ENCODE peak calls at places on chromosome 17, in six cellular contexts. V, I, C, O, N and P are unnamed samples.

GRCh38 chr17:55825213-55825612 is 74.4 kb downstream of the PCTP start:
- DNase-seq in I (no peak), V (no peak), O (no peak), C (no peak), N (no peak), P (no peak)

GRCh38 chr17:36001862-36002603 is 680 bp upstream of the CCL15 start:
- DNase-seq in O (no peak), C (no peak), I (no peak), N (no peak), V (no peak), P (no peak)

GRCh38 chr17:2631211-2631610 is 37.8 kb downstream of the PAFAH1B1 start:
- DNase-seq in I (no peak), V (no peak), N (no peak), C (no peak), O (no peak), P (no peak)

GRCh38 chr17:51257150-51258081 is 2.4 kb downstream of the MBTD1 start:
- DNase-seq in C (no peak), I (no peak), O (no peak), N (no peak), V (no peak), P (no peak)

GRCh38 chr17:32931686-32932085 is 3.7 kb downstream of the TMEM98 start:
- DNase-seq in I (no peak), C (no peak), O (no peak), N (no peak), V (no peak), P (no peak)

GRCh38 chr17:35132099-35132498 is 10.0 kb downstream of the NLE1 start:
- DNase-seq in N (no peak), C (no peak), I (no peak), O (no peak), V (no peak), P (no peak)

GRCh38 chr17:61635913-61636432 is 45.0 kb upstream of the NACA2 start:
- DNase-seq in V (no peak), I (no peak), O (no peak), C (no peak), N (no peak), P (no peak)

GRCh38 chr17:12839042-12839441 is 49.7 kb downstream of the ARHGAP44 start:
- DNase-seq in N (no peak), V (no peak), I (no peak), C (no peak), O (no peak), P (no peak)

GRCh38 chr17:9959377-9959981 is 54.4 kb upstream of the RCVRN start:
- DNase-seq in V (no peak), C (no peak), O (peak), N (peak), I (peak), P (peak)

GRCh38 chr17:65278050-65278819 is 141.1 kb downstream of the RGS9 start:
- DNase-seq in V (peak), I (no peak), O (peak), N (no peak), C (no peak), P (peak)

GRCh38 chr17:39972271-39972670 is 8.3 kb upstream of the PSMD3 start:
- DNase-seq in O (no peak), V (no peak), I (no peak), N (no peak), C (no peak), P (no peak)

GRCh38 chr17:16197276-16197675 is 18.1 kb downstream of the NCOR1 start:
- DNase-seq in O (no peak), V (no peak), C (no peak), N (no peak), I (no peak), P (no peak)

GRCh38 chr17:2084766-2085647 is 30.1 kb downstream of the HIC1 start:
- DNase-seq in I (no peak), C (no peak), O (no peak), V (peak), N (peak), P (no peak)

GRCh38 chr17:39261286-39261685 is 35.5 kb upstream of the STAC2 start:
- DNase-seq in I (no peak), C (no peak), V (no peak), O (no peak), N (no peak), P (no peak)

GRCh38 chr17:43769859-43770258 is 8.9 kb downstream of the DUSP3 start:
- DNase-seq in O (no peak), V (no peak), N (no peak), I (no peak), C (no peak), P (no peak)

GRCh38 chr17:34656801-34657200 is 77.4 kb downstream of the TMEM132E start:
- DNase-seq in I (no peak), N (no peak), V (no peak), O (no peak), C (no peak), P (no peak)

GRCh38 chr17:15023589-15023988 is 241.5 kb downstream of the PMP22 start:
- DNase-seq in O (no peak), N (no peak), V (no peak), C (no peak), I (no peak), P (no peak)

GRCh38 chr17:59001158-59001814 is 105.4 kb downstream of the TRIM37 start:
- DNase-seq in I (no peak), N (peak), O (peak), C (peak), V (peak), P (no peak)

GRCh38 chr17:67212716-67213417 is 32.1 kb downstream of the HELZ start:
- DNase-seq in O (no peak), N (no peak), C (no peak), I (no peak), V (no peak), P (peak)

GRCh38 chr17:79478841-79479240 is 132.0 kb downstream of the RBFOX3 start:
- DNase-seq in V (no peak), C (no peak), N (peak), I (no peak), O (no peak), P (no peak)

GRCh38 chr17:40862985-40863733 is 3.9 kb downstream of the KRT12 start:
- DNase-seq in I (no peak), O (peak), C (no peak), V (no peak), N (no peak), P (no peak)

GRCh38 chr17:2025622-2026309 is 632 bp upstream of the RTN4RL1 start:
- DNase-seq in I (peak), V (peak), C (no peak), O (no peak), N (peak), P (peak)

GRCh38 chr17:353838-354234 is 1.2 kb upstream of the RPH3AL start:
- DNase-seq in O (no peak), V (no peak), N (no peak), I (no peak), C (no peak), P (no peak)

GRCh38 chr17:351875-352420 is 659 bp downstream of the RPH3AL start:
- DNase-seq in V (no peak), N (no peak), O (no peak), C (no peak), I (no peak), P (no peak)

GRCh38 chr17:353213-353837 is 718 bp upstream of the RPH3AL start:
- DNase-seq in C (no peak), V (no peak), O (no peak), N (no peak), I (no peak), P (no peak)

GRCh38 chr17:351436-351713 is 1.2 kb downstream of the RPH3AL start:
- DNase-seq in C (no peak), O (no peak), V (no peak), N (no peak), I (no peak), P (no peak)

DNA sequence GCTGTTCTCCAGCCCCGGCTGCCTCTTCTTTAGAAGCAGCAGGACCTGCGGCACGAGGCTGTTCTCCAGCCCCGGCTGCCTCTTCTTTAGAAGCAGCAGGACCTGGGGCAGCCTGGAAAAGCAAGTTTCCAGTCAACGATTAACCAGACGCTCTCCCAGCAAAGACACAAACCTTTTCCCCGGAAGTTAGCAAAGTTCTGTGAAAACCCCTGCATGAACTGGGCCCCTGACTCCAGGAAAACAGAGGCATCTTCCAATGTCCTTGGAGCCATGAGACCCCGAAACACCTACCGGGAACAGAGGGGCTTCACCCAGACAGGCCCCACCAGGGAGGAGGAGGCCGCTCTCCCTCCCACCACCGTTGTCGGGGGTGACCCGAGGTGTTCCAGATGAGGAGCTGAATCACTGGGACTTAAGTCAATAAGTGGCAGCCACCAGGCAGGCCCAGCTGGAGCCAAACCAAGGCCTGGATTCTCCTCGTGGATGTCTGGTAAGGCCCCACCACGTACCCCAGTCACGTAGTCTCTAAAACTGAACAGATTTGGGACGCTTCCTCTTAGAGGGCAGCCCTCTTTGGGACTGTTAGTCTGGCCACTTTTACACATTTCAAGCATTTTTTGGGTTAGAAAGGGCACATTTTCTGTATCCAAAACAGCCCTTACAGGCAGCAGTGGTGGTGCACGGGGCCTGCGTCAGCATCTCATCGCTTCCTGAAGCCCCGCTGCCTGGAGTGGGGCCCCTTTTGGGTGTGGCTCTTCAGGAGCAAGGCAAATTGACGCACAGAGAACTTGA is at the start of gene RPH3AL:
- DNase-seq in O (no peak), C (no peak), V (peak), I (peak), N (no peak), P (no peak)
- TF ChIP-seq POLR2A in O (no peak), C (no peak), V (no peak), I (no peak), N (no peak), P (no peak)

GRCh38 chr17:27352481-27353460 is 58.9 kb downstream of the WSB1 start:
- DNase-seq in O (no peak), V (no peak), C (no peak), I (no peak), N (peak), P (no peak)
- TF ChIP-seq POLR2A in O (no peak), V (no peak), C (no peak), I (no peak), N (no peak), P (no peak)

GRCh38 chr17:74860229-74860998 is 729 bp upstream of the GRIN2C start:
- DNase-seq in I (no peak), C (no peak), V (no peak), O (no peak), N (no peak), P (no peak)
- TF ChIP-seq POLR2A in I (no peak), C (no peak), V (no peak), O (no peak), N (no peak), P (no peak)

DNA sequence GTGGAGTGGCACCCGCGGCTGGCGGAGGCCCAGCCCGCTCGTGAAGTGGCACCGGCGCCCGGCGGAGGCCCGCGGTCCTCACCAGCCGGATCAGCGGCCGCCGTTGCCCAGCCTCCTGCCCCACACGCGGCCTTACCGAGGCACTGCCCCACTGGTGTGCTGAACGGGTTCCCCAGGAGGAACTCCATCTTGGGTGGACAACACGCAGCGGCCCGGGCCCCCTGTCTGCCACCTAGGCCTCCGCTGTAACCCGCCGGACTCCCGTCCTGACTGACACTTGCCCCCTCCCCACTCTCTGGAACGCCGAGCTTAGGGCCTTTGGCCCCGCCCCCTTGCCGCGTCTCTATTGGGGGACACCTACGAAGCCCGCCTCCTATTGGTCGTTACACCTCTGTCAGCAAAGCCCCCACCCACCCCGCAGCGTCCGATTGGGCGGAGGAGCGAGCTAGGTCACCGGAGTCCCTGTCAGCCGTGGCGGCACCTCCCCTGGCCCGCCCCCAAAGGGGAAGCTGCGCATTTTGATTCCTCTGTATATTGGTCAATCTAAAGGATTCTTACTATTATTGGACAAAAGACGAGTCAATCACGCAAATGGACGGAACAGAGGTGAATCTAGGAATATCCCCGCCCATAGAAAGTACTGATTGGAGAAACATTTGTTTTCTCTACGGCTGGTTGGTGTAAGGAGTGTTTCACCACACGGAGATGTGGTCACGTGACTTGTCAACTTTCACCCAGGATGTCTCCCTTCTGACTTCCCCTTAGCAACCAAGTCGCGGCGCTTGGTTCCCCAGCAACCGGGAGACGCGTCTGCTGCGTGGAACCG is at the start of the genes DRC3 and TOM1L2:
- DNase-seq in I (peak), V (peak), C (peak), N (peak), O (peak), P (peak)
- TF ChIP-seq POLR2A in I (peak), V (peak), C (no peak), N (peak), O (peak), P (peak)

DNA sequence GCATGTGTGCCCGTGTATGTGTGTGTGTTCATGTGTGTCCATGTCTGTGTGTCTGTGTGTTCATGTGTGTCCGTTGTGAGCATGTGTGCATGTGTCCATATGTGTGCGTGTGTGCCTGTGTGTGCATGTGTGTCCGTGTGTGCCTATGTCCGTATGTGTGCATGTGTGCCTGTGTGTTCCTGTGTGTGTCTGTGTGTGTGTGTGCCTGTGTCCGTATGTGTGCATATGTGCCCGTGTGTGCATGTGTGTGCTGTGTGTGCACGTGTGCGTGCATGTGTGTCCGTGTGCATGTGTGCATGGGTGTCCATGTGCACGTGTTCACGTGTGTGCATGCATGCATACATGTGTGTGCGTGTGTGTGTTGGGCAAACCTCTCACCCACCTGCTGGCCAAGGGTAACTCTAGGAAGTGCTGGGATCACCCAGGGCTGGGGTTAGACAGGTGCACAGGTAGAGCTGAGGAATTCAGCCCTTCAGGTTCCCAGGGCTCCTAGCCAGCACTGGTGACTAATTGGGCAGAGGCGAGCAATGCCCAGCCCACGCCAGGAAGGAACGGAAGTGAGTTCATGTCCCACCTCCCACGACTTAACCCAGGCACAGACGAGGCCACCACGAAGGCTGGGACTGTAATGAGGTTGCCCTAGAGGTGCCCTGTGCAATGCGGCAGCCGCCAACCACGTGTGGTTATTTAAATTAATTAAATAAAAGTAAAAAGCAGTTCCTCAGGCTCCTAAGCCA is 8.2 kb upstream of the CSNK1D start:
- DNase-seq in N (no peak), C (no peak), I (no peak), V (peak), O (no peak), P (peak)
- TF ChIP-seq POLR2A in N (no peak), C (no peak), I (no peak), V (no peak), O (no peak), P (no peak)

GRCh38 chr17:69457603-69458002 is 43.1 kb downstream of the MAP2K6 start:
- DNase-seq in C (no peak), V (no peak), I (no peak), O (no peak), N (no peak), P (no peak)

GRCh38 chr17:69466451-69466850 is 52.0 kb downstream of the MAP2K6 start:
- DNase-seq in O (no peak), V (no peak), I (no peak), N (no peak), C (no peak), P (no peak)

GRCh38 chr17:69462882-69463281 is 48.4 kb downstream of the MAP2K6 start:
- DNase-seq in O (no peak), I (no peak), V (no peak), C (no peak), N (no peak), P (no peak)

GRCh38 chr17:69462010-69462409 is 47.5 kb downstream of the MAP2K6 start:
- DNase-seq in N (no peak), O (no peak), C (no peak), V (no peak), I (no peak), P (no peak)

DNA sequence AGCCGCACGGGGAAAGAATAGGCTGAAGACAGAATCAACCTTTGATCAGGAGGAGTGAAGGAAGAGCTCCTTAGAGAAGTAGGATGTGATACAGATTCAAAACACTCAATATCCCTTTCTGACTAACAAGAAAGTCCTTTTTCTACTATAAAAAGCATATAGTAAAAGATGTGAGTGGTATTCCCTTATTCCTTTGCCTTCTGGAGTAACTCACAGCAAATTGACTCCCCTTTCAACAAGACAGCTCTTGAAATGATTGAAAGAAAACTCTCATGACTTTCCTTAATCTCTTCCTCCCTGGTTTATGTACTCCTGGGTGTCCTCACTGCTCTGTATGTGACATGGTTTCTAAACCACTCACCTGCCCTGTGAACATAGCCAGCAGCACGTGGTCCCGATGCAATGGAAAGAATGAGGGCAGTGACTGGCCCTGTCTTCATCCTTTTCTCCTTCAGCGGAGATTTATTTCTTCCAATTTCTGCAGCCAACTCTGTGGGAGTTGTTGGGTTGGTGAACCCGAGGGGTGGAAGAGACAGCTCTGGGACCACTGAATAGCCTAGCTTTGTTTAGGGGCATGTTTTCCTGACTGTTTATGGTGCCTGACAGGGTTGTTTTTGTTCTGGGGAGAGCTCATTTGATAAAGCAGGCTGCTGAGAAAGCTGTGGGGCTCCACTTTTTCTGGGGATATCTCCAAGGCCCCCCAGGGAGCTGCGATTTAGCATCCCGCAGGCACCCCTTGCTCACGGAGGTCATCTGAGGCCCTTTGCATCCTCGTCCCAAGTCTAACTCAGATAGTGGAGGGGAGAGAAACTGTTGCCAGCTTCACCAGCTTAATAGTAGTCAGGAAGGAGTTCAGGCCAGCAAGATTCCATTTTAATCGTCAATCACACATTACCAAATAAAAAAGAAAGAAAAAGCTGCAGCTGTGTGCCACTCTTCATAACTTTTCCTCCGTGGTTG is 46.7 kb downstream of the MAP2K6 start:
- DNase-seq in C (no peak), V (no peak), N (no peak), I (no peak), O (no peak), P (no peak)
- TF ChIP-seq POLR2A in C (no peak), V (no peak), N (no peak), I (no peak), O (no peak), P (no peak)

GRCh38 chr17:7843536-7844291 is 9.7 kb downstream of the KDM6B start:
- DNase-seq in C (peak), N (peak), O (peak), V (peak), I (peak), P (peak)
- TF ChIP-seq POLR2A in C (no peak), N (peak), O (no peak), V (no peak), I (no peak), P (peak)